ENCODE peak calls at places on chromosomes 12 and 14, in seven cellular contexts. S, Y, H, E, T, R and B are unnamed samples.
A peak's percentile ranks its signal among the peaks of the same experiment; 100 is the strongest.

GRCh38 chr12:52800259-52800917 is 4.5 kb upstream of the KRT3 start:
- DNase-seq in S (no peak), Y (no peak), H (no peak), E (no peak), T (no peak), R (no peak), B (no peak)

GRCh38 chr14:75229576-75229922 is 49.1 kb upstream of the FOS start:
- DNase-seq in S (no peak), Y (no peak), H (no peak), E (no peak), T (no peak), R (no peak), B (no peak)

GRCh38 chr14:65238456-65238855 is 136.1 kb upstream of the MAX start:
- DNase-seq in S (no peak), Y (no peak), H (no peak), E (no peak), T (peak; percentile 72), R (no peak), B (no peak)

GRCh38 chr12:90062799-90063198 is 354.2 kb upstream of the ATP2B1 start:
- DNase-seq in S (no peak), Y (no peak), H (no peak), E (no peak), T (no peak), R (no peak), B (no peak)

GRCh38 chr14:21467620-21468019 is 9.1 kb downstream of the RAB2B start:
- DNase-seq in S (no peak), Y (no peak), H (no peak), E (no peak), T (peak; percentile 94), R (no peak), B (no peak)

GRCh38 chr12:12736759-12737676 is 19.9 kb downstream of the CDKN1B start:
- DNase-seq in S (no peak), Y (no peak), H (no peak), E (no peak), T (no peak), R (no peak), B (no peak)

GRCh38 chr12:11777962-11778361 is 128.5 kb downstream of the ETV6 start:
- DNase-seq in S (no peak), Y (no peak), H (no peak), E (no peak), T (no peak), R (no peak), B (no peak)

GRCh38 chr14:32808574-32809098 is 130.0 kb upstream of the NPAS3 start:
- DNase-seq in S (no peak), Y (no peak), H (no peak), E (no peak), T (peak; percentile 35), R (no peak), B (no peak)

GRCh38 chr12:91877461-91878230 is 268.0 kb downstream of the BTG1 start:
- DNase-seq in S (no peak), Y (no peak), H (no peak), E (no peak), T (no peak), R (no peak), B (no peak)

GRCh38 chr14:68473050-68473449 is 319.8 kb downstream of the ZFP36L1 start:
- DNase-seq in S (peak; percentile 54), Y (no peak), H (no peak), E (peak; percentile 65), T (no peak), R (no peak), B (no peak)

GRCh38 chr12:117818400-117818799 is 150.4 kb downstream of the KSR2 start:
- DNase-seq in S (no peak), Y (no peak), H (no peak), E (no peak), T (no peak), R (no peak), B (no peak)

GRCh38 chr14:22622220-22622619 is 21.9 kb downstream of the OR6J1 start:
- DNase-seq in S (no peak), Y (no peak), H (no peak), E (no peak), T (peak; percentile 71), R (no peak), B (no peak)

GRCh38 chr12:131986847-131987398 is 37.2 kb downstream of the EP400 start:
- DNase-seq in S (no peak), Y (no peak), H (no peak), E (no peak), T (no peak), R (no peak), B (no peak)

GRCh38 chr14:28143340-28143739 is 623.2 kb upstream of the FOXG1 start:
- DNase-seq in S (no peak), Y (no peak), H (no peak), E (no peak), T (no peak), R (peak; percentile 8), B (no peak)
- TF ChIP-seq CTCF in S (no peak), Y (no peak), H (no peak), E (no peak), T (no peak), R (no peak), B (no peak)

DNA sequence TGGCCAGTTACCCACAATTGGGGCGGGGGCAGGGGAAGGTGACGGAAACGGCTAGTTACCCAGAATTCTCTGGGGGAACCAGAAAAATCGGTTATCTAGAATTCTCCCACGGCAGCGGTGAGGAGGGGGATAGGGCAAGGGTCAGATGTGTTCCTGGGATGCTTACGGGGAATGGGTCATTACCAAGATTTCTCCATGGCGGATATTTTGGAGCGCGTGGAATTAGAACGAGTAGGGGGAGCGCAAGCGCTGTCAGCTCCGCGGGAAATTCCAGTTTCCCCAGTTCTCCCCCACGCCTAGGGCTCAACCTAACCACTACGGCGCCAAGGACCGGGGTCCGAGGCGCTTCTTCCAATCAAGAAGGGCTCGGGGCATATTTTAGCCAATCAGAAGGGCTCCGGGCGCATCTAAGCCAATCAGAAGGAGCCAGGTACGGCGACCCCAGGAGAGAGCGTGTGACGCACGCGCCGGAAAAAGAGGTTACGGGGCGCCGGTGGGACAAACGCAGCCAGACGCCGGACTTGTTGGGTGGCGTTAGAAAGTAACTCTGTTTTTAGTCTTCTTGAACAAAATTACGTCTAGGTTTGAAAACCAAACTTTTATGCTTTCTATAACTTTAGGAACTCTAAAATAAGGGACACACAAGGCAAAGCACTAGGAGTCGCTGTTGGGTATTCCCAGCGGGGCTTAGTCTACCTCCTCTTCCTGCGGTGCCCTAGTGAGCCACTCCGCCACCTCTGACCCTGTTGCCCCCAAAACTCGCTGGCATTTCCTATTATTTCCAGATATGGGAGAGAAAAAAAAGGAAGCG is at the start of gene PAN2:
- DNase-seq in S (peak; percentile 97), Y (peak; percentile 93), H (peak; percentile 81), E (peak; percentile 95), T (peak; percentile 98), R (peak; percentile 80), B (peak; percentile 92)
- TF ChIP-seq CTCF in S (peak; percentile 43), Y (peak; percentile 21), H (peak; percentile 67), E (peak; percentile 65), T (peak; percentile 77), R (peak; percentile 77), B (peak; percentile 58)

DNA sequence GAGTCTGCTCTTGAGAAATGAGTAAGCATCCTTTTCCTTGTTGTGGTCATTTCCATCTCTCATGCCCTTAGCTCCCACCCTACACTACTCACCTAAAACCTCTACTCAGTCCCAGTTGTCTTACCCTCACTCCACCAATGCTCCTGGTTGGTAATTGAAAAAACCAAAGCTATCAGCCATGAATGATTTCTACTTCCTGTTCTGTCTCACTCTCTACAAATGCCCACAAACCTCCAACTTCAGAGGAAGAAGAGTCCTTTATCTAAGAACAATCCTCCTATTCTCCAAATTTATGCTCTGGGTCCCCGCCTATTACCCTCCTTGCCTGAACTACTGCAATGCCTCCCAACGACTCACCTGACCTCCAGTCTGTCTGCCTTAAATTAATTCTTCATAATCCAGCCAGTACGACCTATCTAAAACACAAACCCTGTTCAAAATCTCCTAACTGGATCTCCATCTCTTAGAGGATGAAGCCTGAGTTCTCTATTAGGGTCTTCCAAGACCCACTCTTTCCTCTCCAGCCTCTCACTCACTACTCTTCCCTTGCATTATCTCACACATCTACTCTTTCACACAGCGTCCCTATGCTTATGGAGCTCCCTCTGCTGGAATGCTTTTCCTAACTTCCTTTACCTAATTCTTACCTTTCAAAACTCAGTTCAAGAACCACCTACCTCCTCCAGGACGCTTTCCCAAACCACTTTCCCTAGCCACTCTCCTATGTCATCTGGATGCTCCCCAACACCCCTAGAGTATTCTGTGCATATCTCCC is 2.2 kb downstream of the DHRS1 start:
- DNase-seq in S (no peak), Y (no peak), H (no peak), E (no peak), T (peak; percentile 18), R (no peak), B (no peak)
- TF ChIP-seq CTCF in S (no peak), Y (peak; percentile 16), H (no peak), E (peak; percentile 1), T (peak; percentile 71), R (peak; percentile 59), B (peak; percentile 68)

DNA sequence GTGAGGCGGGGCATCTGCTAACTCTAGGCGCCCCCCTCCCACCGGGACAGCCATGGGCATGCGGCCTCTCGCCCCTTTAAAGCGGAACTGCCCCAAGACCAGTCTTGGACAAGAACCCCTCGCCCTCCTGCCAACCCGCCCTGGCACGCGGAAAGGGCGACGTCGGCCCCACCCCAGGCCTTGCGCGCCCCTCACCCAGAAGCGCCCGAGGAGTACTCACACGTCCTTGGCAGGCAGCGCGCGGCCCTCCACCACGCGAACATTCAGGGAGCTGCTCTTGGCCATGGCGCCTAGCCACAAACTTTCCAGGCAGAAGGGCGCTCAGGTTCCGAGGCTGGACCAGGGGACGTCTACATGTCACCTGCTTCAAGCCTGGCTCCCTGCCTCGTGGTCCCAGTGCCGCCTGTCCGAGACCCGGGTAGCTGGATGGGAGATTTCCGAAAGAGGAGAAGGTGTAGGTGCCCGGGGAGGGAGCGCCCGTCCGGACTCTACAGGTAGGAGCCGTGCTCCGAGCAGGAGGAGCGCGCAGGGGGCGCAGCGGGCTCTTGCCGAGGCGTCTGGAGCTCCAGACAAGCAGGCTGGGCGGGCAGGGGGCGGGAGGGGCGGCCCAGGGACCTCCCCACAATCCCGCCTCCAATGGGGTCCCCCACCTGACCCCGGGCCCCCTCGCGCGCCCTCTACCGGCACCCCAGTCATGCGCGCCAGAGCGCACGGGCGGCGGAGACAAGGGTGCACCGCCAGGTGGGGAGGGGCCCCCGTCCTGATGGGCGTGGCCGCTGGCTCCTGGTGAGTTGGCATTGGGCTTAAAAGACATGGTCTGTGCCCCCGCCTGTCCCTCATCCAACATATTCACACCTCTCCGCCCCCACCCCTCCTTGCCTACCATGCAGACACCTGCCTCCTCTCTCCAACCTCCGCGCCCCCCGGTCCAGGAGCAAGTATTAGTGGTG is at the start of gene RASAL1:
- DNase-seq in S (no peak), Y (no peak), H (no peak), E (no peak), T (no peak), R (no peak), B (peak; percentile 70)
- TF ChIP-seq CTCF in S (no peak), Y (no peak), H (peak; percentile 41), E (no peak), T (peak; percentile 29), R (peak; percentile 60), B (peak; percentile 86)

GRCh38 chr12:14111230-14111865 is 129.9 kb upstream of the GRIN2B start:
- DNase-seq in S (no peak), Y (no peak), H (no peak), E (no peak), T (no peak), R (no peak), B (no peak)
- TF ChIP-seq CTCF in S (no peak), Y (no peak), H (no peak), E (no peak), T (no peak), R (peak; percentile 61), B (peak; percentile 60)

GRCh38 chr12:47021298-47021697 is 58.1 kb upstream of the PCED1B start:
- DNase-seq in S (no peak), Y (no peak), H (no peak), E (no peak), T (peak; percentile 90), R (peak; percentile 25), B (no peak)
- TF ChIP-seq CTCF in S (peak; percentile 47), Y (peak; percentile 54), H (peak; percentile 72), E (peak; percentile 53), T (peak; percentile 49), R (peak; percentile 84), B (peak; percentile 67)